ENCODE peak calls at places on chromosome 15, in nine cellular contexts. H is transverse colon, K is thyroid gland, F is ovary, N is HepG2, P is endothelial cell of umbilical vein, S is GM12878, R is A549, Q is IMR-90. T is an unnamed sample.

GRCh38 chr15:23759964-23760363 is 72.9 kb upstream of the NDN start:
- DNase-seq in H (no peak), K (no peak), F (no peak), N (no peak), P (no peak), S (no peak), R (peak), Q (no peak), T (no peak)

GRCh38 chr15:29334544-29334943 is 64.9 kb upstream of the NSMCE3 start:
- DNase-seq in H (no peak), K (peak), F (no peak), N (no peak), P (no peak), S (no peak), R (no peak), Q (no peak), T (no peak)

GRCh38 chr15:100131321-100132224 is 210.2 kb downstream of the ADAMTS17 start:
- DNase-seq in H (peak), K (peak), F (no peak), N (peak), P (peak), S (no peak), R (peak), Q (peak), T (peak)

GRCh38 chr15:63063877-63064409 is 21.4 kb downstream of the TPM1 start:
- DNase-seq in H (no peak), K (no peak), F (no peak), N (no peak), P (no peak), S (no peak), R (no peak), Q (no peak), T (no peak)

GRCh38 chr15:81010086-81010485 is 9.4 kb downstream of the TLNRD1 start:
- DNase-seq in H (no peak), K (no peak), F (no peak), N (no peak), P (no peak), S (no peak), R (no peak), Q (no peak), T (no peak)

GRCh38 chr15:98746375-98746679 is 98.0 kb downstream of the IGF1R start:
- DNase-seq in H (no peak), K (peak), F (no peak), N (no peak), P (no peak), S (no peak), R (no peak), Q (no peak), T (no peak)

GRCh38 chr15:38886315-38887163 is 321.9 kb upstream of the RASGRP1 start:
- DNase-seq in H (no peak), K (no peak), F (no peak), N (no peak), P (no peak), S (no peak), R (peak), Q (peak), T (no peak)

GRCh38 chr15:77607111-77607893 is 25.4 kb downstream of the LINGO1 start:
- DNase-seq in H (no peak), K (no peak), F (no peak), N (no peak), P (no peak), S (no peak), R (no peak), Q (peak), T (no peak)

GRCh38 chr15:62895905-62896316 is 146.6 kb upstream of the TPM1 start:
- DNase-seq in H (no peak), K (no peak), F (no peak), N (peak), P (peak), S (no peak), R (peak), Q (peak), T (no peak)

GRCh38 chr15:91311986-91312385 is 211.9 kb downstream of the SV2B start:
- DNase-seq in H (no peak), K (peak), F (no peak), N (no peak), P (no peak), S (no peak), R (no peak), Q (no peak), T (no peak)

GRCh38 chr15:55250392-55250791 is 39.2 kb downstream of the RAB27A start:
- DNase-seq in H (peak), K (no peak), F (no peak), N (peak), P (no peak), S (no peak), R (peak), Q (peak), T (no peak)

GRCh38 chr15:68423359-68424028 is 8.5 kb downstream of the ITGA11 start:
- DNase-seq in H (no peak), K (no peak), F (peak), N (no peak), P (no peak), S (no peak), R (no peak), Q (no peak), T (no peak)

GRCh38 chr15:60081976-60082375 is 77.9 kb downstream of the FOXB1 start:
- DNase-seq in H (no peak), K (no peak), F (no peak), N (no peak), P (no peak), S (no peak), R (no peak), Q (no peak), T (no peak)

GRCh38 chr15:70251246-70251990 is 153.7 kb upstream of the TLE3 start:
- DNase-seq in H (no peak), K (peak), F (peak), N (no peak), P (no peak), S (no peak), R (no peak), Q (no peak), T (no peak)

GRCh38 chr15:90496791-90497190 is 32.9 kb upstream of the CRTC3 start:
- DNase-seq in H (no peak), K (no peak), F (no peak), N (no peak), P (no peak), S (no peak), R (no peak), Q (peak), T (no peak)

GRCh38 chr15:92846716-92847115 is 53.4 kb upstream of the CHD2 start:
- DNase-seq in H (no peak), K (no peak), F (no peak), N (no peak), P (no peak), S (no peak), R (no peak), Q (peak), T (no peak)

GRCh38 chr15:92468987-92469386 is 75.3 kb downstream of the ST8SIA2 start:
- DNase-seq in H (no peak), K (no peak), F (no peak), N (no peak), P (no peak), S (no peak), R (no peak), Q (no peak), T (no peak)

DNA sequence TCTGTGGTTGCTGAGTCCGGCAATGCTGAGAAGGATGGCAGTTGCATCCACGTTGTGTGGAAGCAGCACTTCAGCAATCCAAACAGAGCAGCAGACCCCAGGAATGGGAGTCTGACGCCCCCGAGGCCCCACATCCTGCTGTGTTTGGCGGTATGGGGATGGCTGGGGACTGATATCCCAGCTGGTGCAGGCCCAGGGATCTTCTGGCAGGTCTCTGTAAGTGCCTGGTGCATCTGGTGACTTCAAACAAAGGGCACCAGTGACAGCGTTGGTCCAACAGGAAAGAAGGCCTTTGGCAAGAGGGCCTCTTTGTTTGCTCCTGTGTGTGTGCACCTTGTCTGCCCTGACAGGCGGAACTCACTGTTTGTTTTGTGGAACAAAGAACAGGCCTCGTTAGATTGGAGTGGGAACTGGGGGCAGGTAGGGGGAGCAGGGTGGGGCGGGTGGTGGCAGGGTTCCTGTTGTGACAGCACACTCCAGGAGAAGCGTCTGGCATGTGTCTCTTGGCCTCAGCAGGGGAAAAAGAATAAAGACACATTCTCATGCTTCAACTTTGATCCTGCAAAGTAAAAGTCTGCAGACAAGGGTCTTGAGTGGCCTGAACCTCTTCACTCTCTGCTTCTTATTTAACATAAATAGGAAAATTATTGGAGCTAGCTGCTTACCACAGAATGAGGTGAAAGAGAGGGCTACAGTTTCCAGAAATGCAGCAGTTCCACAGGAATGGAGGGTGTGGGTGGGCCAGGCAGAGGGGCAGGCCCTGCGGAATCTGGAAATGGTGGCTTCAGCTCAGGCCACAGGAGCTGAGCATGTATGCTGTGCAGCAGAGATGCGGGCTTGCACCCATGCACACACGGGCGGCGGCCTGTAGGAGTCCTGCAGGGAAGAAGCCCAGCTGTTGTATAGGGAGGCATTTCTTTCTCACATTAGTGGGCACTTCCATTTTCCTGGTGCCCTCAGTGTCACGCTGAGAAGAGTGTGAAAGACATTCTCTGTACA is 94.5 kb upstream of the MYZAP start:
- DNase-seq in H (peak), K (peak), F (no peak), N (peak), P (no peak), S (no peak), R (peak), Q (no peak), T (peak)
- TF ChIP-seq POLR2A in H (no peak), K (no peak), F (no peak), N (peak), P (no peak), S (no peak), R (no peak), Q (no peak), T (no peak)

GRCh38 chr15:85579957-85580694 is 199.7 kb downstream of the AKAP13 start:
- DNase-seq in H (peak), K (no peak), F (no peak), N (no peak), P (no peak), S (no peak), R (peak), Q (no peak), T (peak)
- TF ChIP-seq CTCF in H (no peak), K (no peak), F (no peak), N (no peak), P (no peak), S (no peak), R (peak), Q (no peak), T (no peak)

GRCh38 chr15:67101981-67102929 is 36.9 kb downstream of the SMAD3 start:
- DNase-seq in H (no peak), K (no peak), F (no peak), N (no peak), P (peak), S (peak), R (no peak), Q (peak), T (no peak)
- TF ChIP-seq POLR2A in H (no peak), K (no peak), F (no peak), N (no peak), P (no peak), S (no peak), R (no peak), Q (no peak), T (no peak)

GRCh38 chr15:47743886-47744285 is 26.6 kb downstream of the SEMA6D start:
- DNase-seq in H (no peak), K (no peak), F (no peak), N (no peak), P (no peak), S (no peak), R (no peak), Q (no peak), T (no peak)
- TF ChIP-seq CTCF in H (no peak), K (no peak), F (no peak), N (no peak), P (no peak), S (no peak), R (no peak), Q (no peak), T (no peak)

GRCh38 chr15:84600687-84601554 is at the start of gene ZSCAN2:
- DNase-seq in H (peak), K (peak), F (peak), N (peak), P (peak), S (peak), R (peak), Q (peak), T (peak)
- TF ChIP-seq POLR2A in H (no peak), K (no peak), F (peak), N (peak), P (peak), S (peak), R (peak), Q (no peak), T (no peak)

T was measured in stomach.